ENCODE peak calls at places on chromosomes 16 and 17, in nine cellular contexts. D, N, Q, F, W, G, S, J and K are unnamed samples.

GRCh38 chr17:31413871-31414589 is 22.6 kb downstream of the RAB11FIP4 start:
- DNase-seq in D (no peak), N (no peak), F (peak; percentile 87), S (peak; percentile 81), W (no peak), G (no peak), J (no peak), Q (no peak), K (no peak)

GRCh38 chr16:56910654-56911539 is 21.0 kb upstream of the HERPUD1 start:
- DNase-seq in N (no peak), F (peak; percentile 80), J (no peak), Q (peak; percentile 78), D (no peak), S (peak; percentile 78), G (no peak), W (peak; percentile 57), K (no peak)

GRCh38 chr17:18981642-18982424 is 22.7 kb downstream of the FAM83G start:
- DNase-seq in W (peak; percentile 74), D (no peak), J (no peak), S (peak; percentile 87), G (no peak), Q (no peak), N (no peak), F (peak; percentile 73), K (no peak)

GRCh38 chr17:10646393-10646990 is 10.6 kb downstream of the MYH3 start:
- DNase-seq in D (peak; percentile 73), F (peak; percentile 79), S (peak; percentile 70), N (peak; percentile 9), J (peak; percentile 63), Q (peak; percentile 58), G (peak; percentile 45), W (peak; percentile 75), K (peak; percentile 74)

GRCh38 chr17:81294512-81295030 is 536 bp downstream of the SLC38A10 start:
- DNase-seq in N (no peak), F (peak; percentile 47), Q (peak; percentile 21), G (no peak), J (no peak), W (no peak), S (peak; percentile 57), D (no peak), K (no peak)

GRCh38 chr17:52105601-52106000 is 52.9 kb downstream of the CA10 start:
- DNase-seq in J (no peak), W (no peak), D (no peak), Q (no peak), G (no peak), S (peak; percentile 37), F (no peak), N (no peak), K (no peak)

GRCh38 chr17:37089998-37090397 is 141.2 kb downstream of the AATF start:
- DNase-seq in N (no peak), F (no peak), J (peak; percentile 7), S (no peak), D (peak; percentile 32), Q (no peak), G (peak; percentile 40), W (no peak), K (no peak)

GRCh38 chr17:179721-180379 is 1.6 kb downstream of the DOC2B start:
- DNase-seq in J (no peak), G (no peak), N (no peak), S (no peak), W (peak; percentile 33), D (no peak), Q (no peak), F (no peak), K (no peak)

GRCh38 chr17:2053380-2054261 is 1.3 kb upstream of the HIC1 start:
- DNase-seq in N (peak; percentile 9), G (peak; percentile 44), Q (peak; percentile 60), D (peak; percentile 71), F (no peak), W (peak; percentile 76), J (peak; percentile 69), S (peak; percentile 85), K (no peak)

GRCh38 chr16:11389083-11389482 is 43.8 kb downstream of the RMI2 start:
- DNase-seq in W (no peak), F (no peak), S (no peak), N (no peak), J (no peak), D (no peak), G (no peak), Q (no peak), K (no peak)

GRCh38 chr16:51880776-51881175 is 666.2 kb downstream of the TOX3 start:
- DNase-seq in N (no peak), F (no peak), W (no peak), S (peak; percentile 93), G (no peak), Q (no peak), J (no peak), D (no peak), K (no peak)

GRCh38 chr16:22699356-22699755 is 114.6 kb upstream of the HS3ST2 start:
- DNase-seq in Q (no peak), J (no peak), D (no peak), F (no peak), G (no peak), N (no peak), W (no peak), S (no peak), K (no peak)

GRCh38 chr17:74442670-74443515 is 11.0 kb downstream of the GPRC5C start:
- DNase-seq in N (peak; percentile 74), S (no peak), D (no peak), W (no peak), Q (peak; percentile 86), J (no peak), F (peak; percentile 28), G (no peak), K (peak; percentile 65)

GRCh38 chr17:78272181-78272913 is 40.9 kb downstream of the TMEM235 start:
- DNase-seq in S (no peak), Q (peak; percentile 81), F (peak; percentile 92), D (peak; percentile 73), N (peak; percentile 42), G (no peak), J (peak; percentile 58), W (peak; percentile 97), K (no peak)

GRCh38 chr16:31404353-31405064 is 11.4 kb downstream of the ITGAD start:
- DNase-seq in Q (peak; percentile 40), D (no peak), S (peak; percentile 23), G (no peak), J (no peak), W (no peak), N (no peak), F (peak; percentile 50), K (no peak)

GRCh38 chr17:80782536-80783427 is 208.9 kb upstream of the CHMP6 start:
- DNase-seq in W (peak; percentile 65), Q (no peak), J (no peak), N (no peak), D (peak; percentile 43), F (no peak), S (peak; percentile 59), G (no peak), K (no peak)

GRCh38 chr16:56747486-56748045 is 17.6 kb downstream of the NUP93 start:
- DNase-seq in J (no peak), S (no peak), F (no peak), D (no peak), N (no peak), Q (no peak), G (no peak), W (peak; percentile 56), K (no peak)

GRCh38 chr16:31201511-31202401 is 804 bp downstream of the PYCARD start:
- DNase-seq in N (no peak), W (peak; percentile 88), G (no peak), Q (peak; percentile 78), D (peak; percentile 40), S (no peak), J (peak; percentile 45), F (no peak), K (peak; percentile 32)